ENCODE peak calls at places on chromosome 12, in five cellular contexts. M, I, F, G and L are unnamed samples.

GRCh38 chr12:3046441-3047200 is 30.6 kb upstream of the TSPAN9 start:
- DNase-seq in M (no peak), I (peak), F (no peak), G (no peak), L (peak)

GRCh38 chr12:101759396-101760047 is 20.3 kb upstream of the SYCP3 start:
- DNase-seq in M (peak), I (no peak), F (peak), G (no peak), L (no peak)

GRCh38 chr12:49552014-49552413 is 13.2 kb downstream of the KCNH3 start:
- DNase-seq in M (peak), I (peak), F (no peak), G (no peak), L (peak)

GRCh38 chr12:125454786-125455450 is 389.7 kb downstream of the AACS start:
- DNase-seq in M (no peak), I (no peak), F (no peak), G (no peak), L (no peak)

GRCh38 chr12:109475121-109475520 is 2.0 kb downstream of the KCTD10 start:
- DNase-seq in M (no peak), I (no peak), F (no peak), G (no peak), L (no peak)

GRCh38 chr12:4910502-4911315 is 1.0 kb downstream of the KCNA1 start:
- DNase-seq in M (no peak), I (no peak), F (peak), G (no peak), L (no peak)

GRCh38 chr12:18798445-18799139 is 60.7 kb downstream of the CAPZA3 start:
- DNase-seq in M (no peak), I (no peak), F (no peak), G (no peak), L (no peak)

GRCh38 chr12:124694846-124695497 is 127.6 kb upstream of the NCOR2 start:
- DNase-seq in M (no peak), I (peak), F (no peak), G (no peak), L (peak)

GRCh38 chr12:104064031-104064841 is at the start of gene HCFC2:
- DNase-seq in M (peak), I (peak), F (peak), G (peak), L (peak)

GRCh38 chr12:132408001-132408400 is 78.6 kb upstream of the GALNT9 start:
- DNase-seq in M (no peak), I (no peak), F (no peak), G (no peak), L (no peak)

GRCh38 chr12:108237272-108237671 is 101.8 kb downstream of the CMKLR1 start:
- DNase-seq in M (no peak), I (no peak), F (no peak), G (no peak), L (no peak)